ENCODE peak calls at places on chromosomes 3 and 15, in six cellular contexts. B, I, G, P, Z and V are unnamed samples.

GRCh38 chr3:167162083-167162482 is 218.0 kb downstream of the ZBBX start:
- DNase-seq in B (no peak), I (no peak), G (no peak), P (no peak), Z (no peak), V (no peak)

GRCh38 chr3:53161820-53162671 is 1.0 kb downstream of the PRKCD start:
- DNase-seq in B (no peak), I (no peak), G (no peak), P (no peak), Z (peak), V (no peak)

GRCh38 chr3:65623362-65623761 is 415.4 kb downstream of the MAGI1 start:
- DNase-seq in B (no peak), I (no peak), G (no peak), P (no peak), Z (no peak), V (no peak)

GRCh38 chr3:10945683-10946287 is 46.8 kb upstream of the SLC6A1 start:
- DNase-seq in B (peak), I (no peak), G (peak), P (peak), Z (no peak), V (no peak)

GRCh38 chr15:57861039-57861638 is 154.6 kb downstream of the POLR2M start:
- DNase-seq in B (peak), I (peak), G (no peak), P (no peak), Z (no peak), V (peak)

GRCh38 chr3:166284994-166285393 is 447.8 kb upstream of the BCHE start:
- DNase-seq in B (no peak), I (no peak), G (no peak), P (no peak), Z (no peak), V (no peak)

GRCh38 chr3:136752327-136753111 is at the start of gene STAG1:
- DNase-seq in B (peak), I (peak), G (peak), P (peak), Z (peak), V (peak)

GRCh38 chr3:129305592-129306091 is 27.0 kb downstream of the HMCES start:
- DNase-seq in B (peak), I (peak), G (peak), P (peak), Z (peak), V (peak)

GRCh38 chr3:81565066-81565465 is 196.4 kb downstream of the GBE1 start:
- DNase-seq in B (no peak), I (no peak), G (no peak), P (no peak), Z (no peak), V (no peak)

GRCh38 chr3:71356272-71356671 is 227.3 kb downstream of the FOXP1 start:
- DNase-seq in B (no peak), I (no peak), G (no peak), P (no peak), Z (no peak), V (no peak)

GRCh38 chr3:39757312-39757711 is 52.1 kb upstream of the MYRIP start:
- DNase-seq in B (no peak), I (no peak), G (no peak), P (no peak), Z (no peak), V (no peak)

GRCh38 chr15:93088981-93089854 is at the start of gene RGMA:
- DNase-seq in B (no peak), I (no peak), G (no peak), P (peak), Z (no peak), V (no peak)

GRCh38 chr15:40340740-40341400 is at the start of gene CCDC9B:
- DNase-seq in B (peak), I (peak), G (no peak), P (peak), Z (peak), V (peak)

GRCh38 chr15:38530113-38530512 is 34.5 kb downstream of the RASGRP1 start:
- DNase-seq in B (no peak), I (no peak), G (no peak), P (no peak), Z (no peak), V (no peak)